ENCODE peak calls at places on chromosomes 13 and 19, in four cellular contexts. A is coronary artery, Y is lower leg skin, H is stromal cell of bone marrow. X is an unnamed sample.
A peak's percentile ranks its signal among the peaks of the same experiment; 100 is the strongest.

GRCh38 chr19:16590876-16591802 is 18.9 kb upstream of the SLC35E1 start:
- DNase-seq in A (no peak), Y (no peak), H (no peak), X (no peak)

GRCh38 chr19:40503300-40503699 is 36.5 kb downstream of the SPTBN4 start:
- DNase-seq in A (no peak), Y (no peak), H (no peak), X (no peak)

GRCh38 chr19:55333870-55334269 is 5.8 kb upstream of the KMT5C start:
- DNase-seq in A (no peak), Y (no peak), H (no peak), X (no peak)

GRCh38 chr19:47230122-47230920 is 678 bp downstream of the BBC3 start:
- DNase-seq in A (no peak), Y (peak; percentile 54), H (no peak), X (peak; percentile 92)

GRCh38 chr19:30226464-30227070 is 145.6 kb upstream of the ZNF536 start:
- DNase-seq in A (no peak), Y (no peak), H (no peak), X (no peak)

GRCh38 chr19:45455707-45456499 is 11.9 kb upstream of the FOSB start:
- DNase-seq in A (peak; percentile 99), Y (peak; percentile 88), H (peak; percentile 97), X (peak; percentile 99)

GRCh38 chr13:57408312-57408711 is 223.2 kb upstream of the PCDH17 start:
- DNase-seq in A (no peak), Y (no peak), H (no peak), X (no peak)

GRCh38 chr13:44786724-44787123 is 202.5 kb downstream of the NUFIP1 start:
- DNase-seq in A (no peak), Y (no peak), H (no peak), X (no peak)

GRCh38 chr13:98892821-98893220 is 85.0 kb downstream of the DOCK9 start:
- DNase-seq in A (no peak), Y (no peak), H (no peak), X (no peak)

GRCh38 chr19:4185413-4186086 is 3.1 kb downstream of the ANKRD24 start:
- DNase-seq in A (no peak), Y (no peak), H (no peak), X (no peak)

GRCh38 chr19:16153582-16154336 is 10.3 kb downstream of the HSH2D start:
- DNase-seq in A (no peak), Y (no peak), H (no peak), X (no peak)

GRCh38 chr19:42076375-42076944 is 494 bp downstream of the ZNF574 start:
- DNase-seq in A (no peak), Y (peak; percentile 43), H (no peak), X (no peak)

GRCh38 chr13:47087841-47088240 is 191.0 kb upstream of the HTR2A start:
- DNase-seq in A (no peak), Y (no peak), H (peak; percentile 41), X (no peak)

GRCh38 chr19:31448221-31448657 is 99.0 kb upstream of the TSHZ3 start:
- DNase-seq in A (no peak), Y (peak; percentile 27), H (no peak), X (peak; percentile 68)

X was measured in osteocyte.